ENCODE peak calls at places on chromosome 12, in seven cellular contexts. One of them, this sample, is unnamed.

GRCh38 chr12:18798445-18799139 is 60.7 kb downstream of the CAPZA3 start:
- ATAC-seq in left lung: peak
- ATAC-seq in naive thymus-derived CD4-positive, alpha-beta T cell: no peak
- ATAC-seq in right lobe of liver: no peak
- ATAC-seq in HCT116: no peak
- ATAC-seq in Panc1: no peak
- ATAC-seq in right cardiac atrium: peak
- ATAC-seq in this sample: peak

GRCh38 chr12:67057072-67057471 is 212.1 kb upstream of the CAND1 start:
- ATAC-seq in right cardiac atrium: no peak
- ATAC-seq in naive thymus-derived CD4-positive, alpha-beta T cell: no peak
- ATAC-seq in left lung: no peak
- ATAC-seq in right lobe of liver: no peak
- ATAC-seq in Panc1: no peak
- ATAC-seq in HCT116: no peak
- ATAC-seq in this sample: no peak

GRCh38 chr12:42126963-42127362 is 17.7 kb downstream of the GXYLT1 start:
- ATAC-seq in right cardiac atrium: no peak
- ATAC-seq in left lung: no peak
- ATAC-seq in right lobe of liver: no peak
- ATAC-seq in Panc1: no peak
- ATAC-seq in naive thymus-derived CD4-positive, alpha-beta T cell: no peak
- ATAC-seq in HCT116: no peak
- ATAC-seq in this sample: no peak

GRCh38 chr12:92765871-92766270 is 63.1 kb downstream of the PLEKHG7 start:
- ATAC-seq in left lung: no peak
- ATAC-seq in HCT116: no peak
- ATAC-seq in Panc1: no peak
- ATAC-seq in right cardiac atrium: no peak
- ATAC-seq in naive thymus-derived CD4-positive, alpha-beta T cell: no peak
- ATAC-seq in right lobe of liver: peak
- ATAC-seq in this sample: no peak

GRCh38 chr12:13074396-13075113 is 28.9 kb downstream of the GSG1 start:
- ATAC-seq in naive thymus-derived CD4-positive, alpha-beta T cell: no peak
- ATAC-seq in HCT116: no peak
- ATAC-seq in right lobe of liver: no peak
- ATAC-seq in right cardiac atrium: no peak
- ATAC-seq in Panc1: no peak
- ATAC-seq in left lung: peak
- ATAC-seq in this sample: no peak

GRCh38 chr12:20123465-20123864 is 244.9 kb upstream of the PDE3A start:
- ATAC-seq in naive thymus-derived CD4-positive, alpha-beta T cell: no peak
- ATAC-seq in left lung: peak
- ATAC-seq in right cardiac atrium: no peak
- ATAC-seq in right lobe of liver: peak
- ATAC-seq in HCT116: no peak
- ATAC-seq in Panc1: no peak
- ATAC-seq in this sample: no peak

GRCh38 chr12:100504820-100505219 is 31.2 kb downstream of the NR1H4 start:
- ATAC-seq in right cardiac atrium: no peak
- ATAC-seq in HCT116: no peak
- ATAC-seq in naive thymus-derived CD4-positive, alpha-beta T cell: no peak
- ATAC-seq in right lobe of liver: peak
- ATAC-seq in left lung: peak
- ATAC-seq in Panc1: no peak
- ATAC-seq in this sample: no peak

GRCh38 chr12:31570880-31571279 is 20.1 kb downstream of the DENND5B start:
- ATAC-seq in HCT116: no peak
- ATAC-seq in naive thymus-derived CD4-positive, alpha-beta T cell: no peak
- ATAC-seq in right lobe of liver: peak
- ATAC-seq in right cardiac atrium: no peak
- ATAC-seq in Panc1: peak
- ATAC-seq in left lung: no peak
- ATAC-seq in this sample: no peak

GRCh38 chr12:6316921-6317692 is 6.6 kb downstream of the PLEKHG6 start:
- ATAC-seq in HCT116: no peak
- ATAC-seq in right lobe of liver: no peak
- ATAC-seq in naive thymus-derived CD4-positive, alpha-beta T cell: no peak
- ATAC-seq in right cardiac atrium: no peak
- ATAC-seq in left lung: no peak
- ATAC-seq in Panc1: no peak
- ATAC-seq in this sample: no peak

GRCh38 chr12:124294686-124295315 is at the start of gene RFLNA:
- ATAC-seq in Panc1: peak
- ATAC-seq in naive thymus-derived CD4-positive, alpha-beta T cell: no peak
- ATAC-seq in HCT116: peak
- ATAC-seq in left lung: peak
- ATAC-seq in right cardiac atrium: peak
- ATAC-seq in right lobe of liver: peak
- ATAC-seq in this sample: peak

GRCh38 chr12:40819427-40820108 is 127.3 kb downstream of the CNTN1 start:
- ATAC-seq in right lobe of liver: no peak
- ATAC-seq in right cardiac atrium: no peak
- ATAC-seq in HCT116: no peak
- ATAC-seq in Panc1: no peak
- ATAC-seq in naive thymus-derived CD4-positive, alpha-beta T cell: no peak
- ATAC-seq in left lung: no peak
- ATAC-seq in this sample: peak

GRCh38 chr12:7667025-7667575 is 1.4 kb upstream of the APOBEC1 start:
- ATAC-seq in HCT116: peak
- ATAC-seq in Panc1: no peak
- ATAC-seq in naive thymus-derived CD4-positive, alpha-beta T cell: no peak
- ATAC-seq in left lung: no peak
- ATAC-seq in right cardiac atrium: no peak
- ATAC-seq in right lobe of liver: no peak
- ATAC-seq in this sample: no peak

GRCh38 chr12:475286-475685 is 15.5 kb downstream of the B4GALNT3 start:
- ATAC-seq in left lung: no peak
- ATAC-seq in Panc1: no peak
- ATAC-seq in right lobe of liver: peak
- ATAC-seq in right cardiac atrium: no peak
- ATAC-seq in naive thymus-derived CD4-positive, alpha-beta T cell: no peak
- ATAC-seq in HCT116: no peak
- ATAC-seq in this sample: no peak

GRCh38 chr12:40215977-40216376 is 8.8 kb upstream of the LRRK2 start:
- ATAC-seq in left lung: peak
- ATAC-seq in naive thymus-derived CD4-positive, alpha-beta T cell: no peak
- ATAC-seq in right cardiac atrium: no peak
- ATAC-seq in right lobe of liver: no peak
- ATAC-seq in HCT116: no peak
- ATAC-seq in Panc1: no peak
- ATAC-seq in this sample: no peak

GRCh38 chr12:28222959-28223662 is 32.9 kb downstream of the CCDC91 start:
- ATAC-seq in left lung: no peak
- ATAC-seq in Panc1: no peak
- ATAC-seq in right lobe of liver: no peak
- ATAC-seq in HCT116: no peak
- ATAC-seq in right cardiac atrium: no peak
- ATAC-seq in naive thymus-derived CD4-positive, alpha-beta T cell: peak
- ATAC-seq in this sample: no peak

GRCh38 chr12:12017135-12017581 is 53.6 kb upstream of the BCL2L14 start:
- ATAC-seq in left lung: no peak
- ATAC-seq in right lobe of liver: peak
- ATAC-seq in naive thymus-derived CD4-positive, alpha-beta T cell: no peak
- ATAC-seq in Panc1: no peak
- ATAC-seq in right cardiac atrium: peak
- ATAC-seq in HCT116: no peak
- ATAC-seq in this sample: no peak

GRCh38 chr12:108297895-108298760 is 41.0 kb downstream of the CMKLR1 start:
- ATAC-seq in HCT116: no peak
- ATAC-seq in left lung: no peak
- ATAC-seq in naive thymus-derived CD4-positive, alpha-beta T cell: peak
- ATAC-seq in Panc1: no peak
- ATAC-seq in right lobe of liver: no peak
- ATAC-seq in right cardiac atrium: no peak
- ATAC-seq in this sample: no peak

GRCh38 chr12:104969328-104969727 is 11.2 kb upstream of the SLC41A2 start:
- ATAC-seq in right lobe of liver: no peak
- ATAC-seq in HCT116: no peak
- ATAC-seq in Panc1: no peak
- ATAC-seq in right cardiac atrium: no peak
- ATAC-seq in left lung: no peak
- ATAC-seq in naive thymus-derived CD4-positive, alpha-beta T cell: no peak
- ATAC-seq in this sample: no peak

GRCh38 chr12:101951002-101951670 is 73.8 kb downstream of the DRAM1 start:
- ATAC-seq in HCT116: no peak
- ATAC-seq in right cardiac atrium: no peak
- ATAC-seq in Panc1: no peak
- ATAC-seq in left lung: no peak
- ATAC-seq in right lobe of liver: no peak
- ATAC-seq in naive thymus-derived CD4-positive, alpha-beta T cell: no peak
- ATAC-seq in this sample: no peak

GRCh38 chr12:112408621-112409020 is 784 bp downstream of the RPL6 start:
- ATAC-seq in Panc1: no peak
- ATAC-seq in HCT116: no peak
- ATAC-seq in naive thymus-derived CD4-positive, alpha-beta T cell: peak
- ATAC-seq in right lobe of liver: no peak
- ATAC-seq in left lung: no peak
- ATAC-seq in right cardiac atrium: no peak
- ATAC-seq in this sample: no peak

GRCh38 chr12:45234134-45234865 is 18.4 kb downstream of the ANO6 start:
- ATAC-seq in HCT116: peak
- ATAC-seq in right lobe of liver: peak
- ATAC-seq in Panc1: peak
- ATAC-seq in naive thymus-derived CD4-positive, alpha-beta T cell: no peak
- ATAC-seq in left lung: peak
- ATAC-seq in right cardiac atrium: peak
- ATAC-seq in this sample: peak

GRCh38 chr12:57242329-57242690 is 8.7 kb downstream of the STAC3 start:
- ATAC-seq in Panc1: no peak
- ATAC-seq in HCT116: no peak
- ATAC-seq in right cardiac atrium: no peak
- ATAC-seq in left lung: no peak
- ATAC-seq in naive thymus-derived CD4-positive, alpha-beta T cell: no peak
- ATAC-seq in right lobe of liver: peak
- ATAC-seq in this sample: no peak

GRCh38 chr12:42660968-42661937 is 71.7 kb upstream of the PRICKLE1 start:
- ATAC-seq in right cardiac atrium: no peak
- ATAC-seq in left lung: no peak
- ATAC-seq in HCT116: no peak
- ATAC-seq in naive thymus-derived CD4-positive, alpha-beta T cell: no peak
- ATAC-seq in right lobe of liver: no peak
- ATAC-seq in Panc1: no peak
- ATAC-seq in this sample: no peak

GRCh38 chr12:68620528-68620927 is 9.8 kb downstream of the RAP1B start:
- ATAC-seq in Panc1: no peak
- ATAC-seq in HCT116: no peak
- ATAC-seq in right lobe of liver: no peak
- ATAC-seq in left lung: no peak
- ATAC-seq in naive thymus-derived CD4-positive, alpha-beta T cell: peak
- ATAC-seq in right cardiac atrium: no peak
- ATAC-seq in this sample: no peak

GRCh38 chr12:121568971-121569808 is 11.6 kb downstream of the KDM2B start:
- ATAC-seq in left lung: peak
- ATAC-seq in right cardiac atrium: peak
- ATAC-seq in HCT116: peak
- ATAC-seq in naive thymus-derived CD4-positive, alpha-beta T cell: peak
- ATAC-seq in right lobe of liver: peak
- ATAC-seq in Panc1: peak
- ATAC-seq in this sample: peak

GRCh38 chr12:56719056-56719455 is 6.0 kb downstream of the NACA start:
- ATAC-seq in right cardiac atrium: no peak
- ATAC-seq in Panc1: peak
- ATAC-seq in right lobe of liver: no peak
- ATAC-seq in left lung: no peak
- ATAC-seq in HCT116: peak
- ATAC-seq in naive thymus-derived CD4-positive, alpha-beta T cell: no peak
- ATAC-seq in this sample: no peak

GRCh38 chr12:120126635-120127005 is 10.1 kb upstream of the RAB35 start:
- ATAC-seq in right cardiac atrium: peak
- ATAC-seq in naive thymus-derived CD4-positive, alpha-beta T cell: peak
- ATAC-seq in Panc1: no peak
- ATAC-seq in left lung: peak
- ATAC-seq in HCT116: no peak
- ATAC-seq in right lobe of liver: peak
- ATAC-seq in this sample: peak

GRCh38 chr12:56163533-56164344 is 5.6 kb downstream of the MYL6 start:
- ATAC-seq in HCT116: no peak
- ATAC-seq in right cardiac atrium: no peak
- ATAC-seq in Panc1: no peak
- ATAC-seq in naive thymus-derived CD4-positive, alpha-beta T cell: no peak
- ATAC-seq in right lobe of liver: no peak
- ATAC-seq in left lung: no peak
- ATAC-seq in this sample: no peak

GRCh38 chr12:29756741-29757390 is 26.9 kb downstream of the TMTC1 start:
- ATAC-seq in Panc1: no peak
- ATAC-seq in HCT116: no peak
- ATAC-seq in left lung: no peak
- ATAC-seq in right lobe of liver: no peak
- ATAC-seq in naive thymus-derived CD4-positive, alpha-beta T cell: no peak
- ATAC-seq in right cardiac atrium: no peak
- ATAC-seq in this sample: no peak

DNA sequence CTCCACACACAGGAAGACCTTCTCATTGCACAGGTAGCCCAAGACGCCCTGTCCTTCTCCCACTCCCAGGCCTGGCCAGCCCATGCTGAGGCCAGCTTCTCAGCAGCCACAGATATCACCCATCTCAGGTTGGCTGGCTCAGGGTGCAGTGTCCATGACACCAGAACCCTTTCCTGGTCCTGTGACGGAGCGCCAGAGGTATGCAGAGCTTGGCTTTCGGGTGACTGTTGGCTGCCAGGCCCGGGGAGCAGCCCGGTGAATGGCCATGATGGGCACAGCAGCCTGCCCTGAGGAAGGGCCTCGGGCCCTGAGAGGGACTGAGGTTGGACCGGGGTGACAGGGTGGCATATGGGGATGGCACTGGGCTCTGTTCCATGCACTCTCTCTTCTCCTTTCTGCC is 173.4 kb downstream of the TSPAN9 start:
- ATAC-seq in naive thymus-derived CD4-positive, alpha-beta T cell: no peak
- ATAC-seq in left lung: no peak
- ATAC-seq in Panc1: no peak
- ATAC-seq in right cardiac atrium: peak
- ATAC-seq in HCT116: no peak
- ATAC-seq in right lobe of liver: no peak
- ATAC-seq in this sample: no peak
- H3K4me3 ChIP-seq in naive thymus-derived CD4-positive, alpha-beta T cell: no peak
- H3K4me3 ChIP-seq in left lung: no peak
- H3K4me3 ChIP-seq in Panc1: no peak
- H3K4me3 ChIP-seq in right cardiac atrium: no peak
- H3K4me3 ChIP-seq in HCT116: no peak
- H3K4me3 ChIP-seq in right lobe of liver: no peak
- H3K4me3 ChIP-seq in this sample: no peak

GRCh38 chr12:49875115-49875720 is 28.5 kb downstream of the FAIM2 start:
- ATAC-seq in naive thymus-derived CD4-positive, alpha-beta T cell: no peak
- ATAC-seq in Panc1: no peak
- ATAC-seq in HCT116: no peak
- ATAC-seq in right cardiac atrium: no peak
- ATAC-seq in left lung: no peak
- ATAC-seq in right lobe of liver: no peak
- ATAC-seq in this sample: no peak
- H3K4me3 ChIP-seq in naive thymus-derived CD4-positive, alpha-beta T cell: no peak
- H3K4me3 ChIP-seq in Panc1: no peak
- H3K4me3 ChIP-seq in HCT116: no peak
- H3K4me3 ChIP-seq in right cardiac atrium: no peak
- H3K4me3 ChIP-seq in left lung: no peak
- H3K4me3 ChIP-seq in right lobe of liver: no peak
- H3K4me3 ChIP-seq in this sample: no peak

GRCh38 chr12:46832084-46832704 is 6.4 kb upstream of the SLC38A4 start:
- ATAC-seq in right cardiac atrium: peak
- ATAC-seq in HCT116: no peak
- ATAC-seq in right lobe of liver: peak
- ATAC-seq in naive thymus-derived CD4-positive, alpha-beta T cell: no peak
- ATAC-seq in Panc1: no peak
- ATAC-seq in left lung: peak
- ATAC-seq in this sample: no peak
- H3K4me3 ChIP-seq in right cardiac atrium: peak
- H3K4me3 ChIP-seq in HCT116: no peak
- H3K4me3 ChIP-seq in right lobe of liver: peak
- H3K4me3 ChIP-seq in naive thymus-derived CD4-positive, alpha-beta T cell: no peak
- H3K4me3 ChIP-seq in Panc1: no peak
- H3K4me3 ChIP-seq in left lung: no peak
- H3K4me3 ChIP-seq in this sample: no peak

GRCh38 chr12:128268348-128268725 is 1.4 kb downstream of the TMEM132C start:
- ATAC-seq in left lung: no peak
- ATAC-seq in right cardiac atrium: peak
- ATAC-seq in naive thymus-derived CD4-positive, alpha-beta T cell: no peak
- ATAC-seq in HCT116: no peak
- ATAC-seq in right lobe of liver: no peak
- ATAC-seq in Panc1: no peak
- ATAC-seq in this sample: no peak
- H3K4me3 ChIP-seq in left lung: no peak
- H3K4me3 ChIP-seq in right cardiac atrium: peak
- H3K4me3 ChIP-seq in naive thymus-derived CD4-positive, alpha-beta T cell: no peak
- H3K4me3 ChIP-seq in HCT116: no peak
- H3K4me3 ChIP-seq in right lobe of liver: no peak
- H3K4me3 ChIP-seq in Panc1: no peak
- H3K4me3 ChIP-seq in this sample: no peak

This sample was measured in gastroesophageal sphincter.